ENCODE peak calls at places on chromosomes 1 and 21, in four cellular contexts. G, H, K and R are unnamed samples.

GRCh38 chr1:31912087-31912780 is 25.9 kb downstream of the PTP4A2 start:
- DNase-seq in H (no peak), K (no peak), G (no peak), R (no peak)

GRCh38 chr1:109821221-109821669 is 57.5 kb upstream of the EPS8L3 start:
- DNase-seq in H (no peak), G (no peak), K (no peak), R (no peak)

GRCh38 chr1:11799099-11799498 is 6.7 kb downstream of the MTHFR start:
- DNase-seq in H (no peak), K (no peak), G (no peak), R (no peak)

GRCh38 chr21:39386194-39386593 is 37.3 kb upstream of the HMGN1 start:
- DNase-seq in K (no peak), G (no peak), H (no peak), R (no peak)

GRCh38 chr1:119040906-119041305 is 52.8 kb upstream of the TBX15 start:
- DNase-seq in H (no peak), K (no peak), G (no peak), R (no peak)

GRCh38 chr1:43711049-43711448 is 3.7 kb downstream of the ST3GAL3 start:
- DNase-seq in H (no peak), G (no peak), K (no peak), R (no peak)

GRCh38 chr1:69485616-69486015 is 82.1 kb upstream of the LRRC7 start:
- DNase-seq in G (no peak), H (no peak), K (no peak), R (no peak)

GRCh38 chr1:227869851-227870305 is 54.4 kb downstream of the PRSS38 start:
- DNase-seq in G (no peak), H (no peak), K (no peak), R (no peak)

GRCh38 chr1:20587639-20588017 is 1.3 kb upstream of the CDA start:
- DNase-seq in K (no peak), H (no peak), G (no peak), R (no peak)

GRCh38 chr21:21481238-21481637 is 483.0 kb downstream of the NCAM2 start:
- DNase-seq in G (no peak), H (no peak), K (no peak), R (no peak)

GRCh38 chr1:78072216-78072615 is 26.4 kb downstream of the GIPC2 start:
- DNase-seq in H (no peak), G (no peak), K (no peak), R (no peak)

GRCh38 chr1:18606443-18607288 is 24.0 kb upstream of the PAX7 start:
- DNase-seq in H (no peak), G (no peak), K (no peak), R (no peak)

GRCh38 chr1:99737016-99737415 is 29.4 kb downstream of the FRRS1 start:
- DNase-seq in H (peak; percentile 55), K (no peak), G (peak; percentile 34), R (peak; percentile 57)

GRCh38 chr1:115476616-115477015 is 138.6 kb upstream of the NGF start:
- DNase-seq in G (no peak), K (no peak), H (no peak), R (no peak)

DNA sequence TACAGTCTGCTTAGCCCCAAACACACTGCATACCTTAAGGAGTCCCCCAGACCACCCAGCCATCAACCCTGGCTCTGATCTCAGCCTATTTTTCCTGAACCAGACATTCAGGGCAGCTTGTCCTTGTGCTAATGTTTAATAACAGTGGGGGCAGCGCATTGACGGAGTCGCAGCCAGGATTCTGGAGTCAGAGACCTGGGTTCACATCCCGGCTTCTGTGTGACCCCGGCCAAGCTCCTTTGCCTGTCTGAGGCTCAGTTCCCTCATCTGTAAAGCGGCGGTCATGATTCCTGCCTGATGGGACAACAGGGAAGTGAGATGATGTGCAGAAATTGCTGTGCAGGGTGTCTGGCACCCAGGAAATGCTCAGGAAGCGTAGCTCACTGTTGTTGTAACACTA is 63.1 kb downstream of the MATN1 start:
- DNase-seq in K (no peak), H (no peak), G (no peak), R (no peak)
- TF ChIP-seq YY1 in K (no peak), H (no peak), G (no peak), R (no peak)

DNA sequence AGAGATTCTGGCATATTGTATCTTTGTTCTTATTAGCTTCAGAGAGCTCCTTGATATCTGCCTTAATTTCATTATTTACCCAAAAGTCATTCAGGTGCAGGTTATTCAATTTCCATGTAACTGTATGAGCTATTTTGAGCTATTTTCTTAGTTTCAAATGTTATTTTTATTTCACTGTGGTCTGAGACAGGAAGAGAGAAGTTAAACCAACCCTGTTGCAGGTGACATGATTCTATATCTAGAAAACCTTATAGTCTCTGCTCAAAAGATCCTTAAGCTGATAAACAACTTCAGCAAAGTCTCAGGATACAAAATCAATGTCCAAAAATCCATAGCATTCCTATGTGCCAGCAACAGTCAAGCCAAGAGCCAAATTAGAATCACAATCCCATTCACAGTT is 1644.0 kb upstream of the B3GALT2 start:
- DNase-seq in G (no peak), K (no peak), H (no peak), R (no peak)
- H3K4me3 ChIP-seq in G (no peak overlapping the region), K (no peak overlapping the region), H (no peak overlapping the region), R (no peak overlapping the region)

DNA sequence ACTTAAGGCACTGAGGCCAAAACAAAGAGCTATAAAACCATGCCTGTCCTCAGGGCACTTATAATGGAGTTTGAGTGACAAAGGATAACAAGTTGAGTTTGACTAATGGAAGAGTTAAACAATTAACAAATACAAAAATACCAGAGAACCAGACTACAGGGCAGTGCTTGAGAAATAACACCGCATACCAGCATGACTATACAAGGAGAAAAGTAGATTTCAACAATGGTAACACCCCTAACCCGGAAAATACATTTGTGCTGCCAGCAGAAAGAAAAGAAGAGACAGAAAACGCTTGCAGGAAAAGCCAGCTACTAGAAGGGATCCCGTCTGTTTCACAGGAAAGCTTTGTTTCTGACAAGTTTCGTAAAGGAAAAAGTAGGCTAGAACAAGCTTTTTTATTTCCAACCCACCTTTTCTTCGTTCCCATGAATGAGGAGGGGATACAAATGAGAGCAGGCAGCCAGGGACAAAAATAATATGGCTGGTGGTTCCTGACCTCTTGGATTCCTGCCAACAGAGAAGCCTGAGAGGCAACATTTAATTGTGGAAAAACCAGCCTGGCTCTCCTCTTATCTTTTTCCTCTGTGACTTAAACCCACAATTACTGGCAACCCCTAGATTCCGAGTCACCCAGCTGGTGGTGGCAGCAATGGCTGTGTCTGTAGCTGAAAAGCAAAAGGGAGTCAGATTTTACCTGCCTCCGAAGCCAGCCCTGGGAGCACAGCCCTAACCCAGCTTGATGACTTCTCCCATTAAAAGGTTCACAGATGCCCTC is 56.5 kb downstream of the WLS start:
- DNase-seq in H (peak; percentile 68), K (no peak), G (no peak), R (no peak)
- TF ChIP-seq YY1 in H (no peak), K (no peak), G (no peak), R (no peak)

GRCh38 chr1:186541003-186541402 is 80.1 kb upstream of the PDC start:
- DNase-seq in H (no peak), K (no peak), G (no peak), R (no peak)
- H3K4me3 ChIP-seq in H (no peak overlapping the region), K (no peak overlapping the region), G (no peak overlapping the region), R (no peak overlapping the region)

GRCh38 chr1:54406339-54407181 is at the start of gene SSBP3:
- DNase-seq in H (peak; percentile 99), K (peak; percentile 96), G (peak; percentile 97), R (peak; percentile 97)

GRCh38 chr1:54407201-54407956 is 1.2 kb upstream of the SSBP3 start:
- DNase-seq in G (peak; percentile 82), H (peak; percentile 75), K (peak; percentile 79), R (peak; percentile 93)

GRCh38 chr1:54404939-54405880 is 984 bp downstream of the SSBP3 start:
- DNase-seq in H (peak; percentile 71), G (peak; percentile 64), K (no peak), R (no peak)

GRCh38 chr1:54404263-54404662 is 1.9 kb downstream of the SSBP3 start:
- DNase-seq in K (no peak), G (no peak), H (no peak), R (no peak)

DNA sequence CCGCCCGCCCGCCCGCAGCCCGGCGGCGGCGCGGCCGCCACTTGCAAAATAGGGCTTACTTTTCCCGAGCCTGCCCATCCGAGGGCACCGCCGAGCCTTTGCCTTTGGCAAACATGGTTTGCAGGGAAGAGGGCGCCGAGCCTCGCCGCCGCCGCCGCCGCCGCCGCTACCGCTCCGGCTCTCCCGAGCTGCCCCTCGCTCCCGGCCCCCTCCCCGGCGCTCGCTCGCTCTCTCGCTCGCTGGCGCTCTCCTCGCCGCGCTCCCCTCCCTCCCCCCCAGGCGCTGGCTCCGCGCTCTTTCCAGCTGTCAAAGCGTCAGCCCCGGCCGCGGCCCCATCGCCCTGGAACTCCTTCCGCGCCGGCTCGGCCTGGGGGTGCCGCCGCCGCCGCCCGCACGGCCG is 300 bp downstream of the SSBP3 start:
- DNase-seq in H (peak; percentile 54), K (no peak), G (no peak), R (no peak)
- TF ChIP-seq YY1 in H (no peak), K (no peak), G (no peak), R (no peak)

DNA sequence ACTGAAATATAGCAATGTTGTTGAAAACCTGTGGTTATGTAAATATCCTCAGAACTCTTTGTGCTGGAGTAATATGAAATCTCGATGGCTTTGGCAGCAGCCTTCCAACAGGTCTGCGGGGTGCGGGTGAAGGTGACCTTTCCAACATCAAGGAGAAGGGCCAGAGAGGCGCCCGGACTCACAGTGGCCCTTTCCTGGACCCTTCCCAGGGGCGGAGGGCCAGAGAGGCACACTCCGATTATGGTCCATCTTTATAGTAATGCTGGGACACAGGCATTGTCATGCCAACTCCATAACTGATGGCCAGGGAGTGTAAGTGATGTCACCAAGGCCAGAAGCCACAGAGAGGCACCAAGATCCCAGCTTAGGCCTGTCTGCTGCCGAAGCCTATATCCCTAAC is 18.1 kb downstream of the SLC37A1 start:
- DNase-seq in H (no peak), G (no peak), K (no peak), R (no peak)
- H3K4me3 ChIP-seq in H (no peak overlapping the region), G (no peak overlapping the region), K (no peak overlapping the region), R (no peak overlapping the region)